ENCODE peak calls at places on chromosome 5, in ten cellular contexts. U is smooth muscle cell of the brain vasculature; L is cerebellar cortex; J is stimulated activated naive CD4-positive, alpha-beta T cell; Q is foreskin melanocyte; A is iPS-NIHi11; V is choroid plexus epithelial cell; S is HT-29; K is tibial nerve; R is hepatic stellate cell. G is an unnamed sample.

GRCh38 chr5:149679876-149680809 is 50.0 kb upstream of the PPARGC1B start:
- DNase-seq in V (no peak), S (no peak), J (no peak), A (no peak), L (no peak), R (no peak), U (no peak), K (no peak), Q (no peak), G (no peak)

GRCh38 chr5:10632110-10632903 is 68.4 kb downstream of the ANKRD33B start:
- DNase-seq in S (no peak), J (no peak), K (no peak), Q (no peak), U (no peak), R (peak), V (peak), L (no peak), A (no peak), G (peak)

GRCh38 chr5:101515721-101516120 is 612.6 kb upstream of the ST8SIA4 start:
- DNase-seq in R (no peak), J (no peak), V (no peak), Q (no peak), U (no peak), L (no peak), A (no peak), K (no peak), S (no peak), G (no peak)

GRCh38 chr5:173451031-173451430 is 122.8 kb upstream of the STC2 start:
- DNase-seq in U (no peak), L (peak), A (peak), K (no peak), J (no peak), S (peak), Q (peak), R (no peak), V (no peak), G (peak)

GRCh38 chr5:140223567-140223966 is 48.6 kb downstream of the CYSTM1 start:
- DNase-seq in K (no peak), L (no peak), R (no peak), J (no peak), Q (no peak), V (no peak), A (no peak), S (no peak), U (no peak), G (no peak)

GRCh38 chr5:100803391-100803790 is 99.7 kb downstream of the ST8SIA4 start:
- DNase-seq in S (no peak), Q (no peak), V (peak), R (no peak), L (no peak), J (no peak), A (no peak), K (no peak), U (no peak), G (no peak)

GRCh38 chr5:73968729-73969128 is 342.7 kb downstream of the ARHGEF28 start:
- DNase-seq in A (no peak), J (no peak), U (no peak), Q (peak), S (no peak), R (no peak), L (no peak), V (no peak), K (no peak), G (no peak)

GRCh38 chr5:1912951-1913565 is 30.3 kb upstream of the IRX4 start:
- DNase-seq in V (no peak), U (no peak), R (no peak), S (no peak), J (no peak), K (no peak), Q (no peak), L (no peak), A (no peak), G (no peak)

GRCh38 chr5:80255425-80255751 is 460 bp downstream of the SERINC5 start:
- DNase-seq in S (no peak), A (peak), L (no peak), R (peak), U (no peak), Q (no peak), J (no peak), V (peak), K (no peak), G (peak)

GRCh38 chr5:13956441-13956840 is 12.0 kb upstream of the DNAH5 start:
- DNase-seq in S (no peak), Q (no peak), K (no peak), J (no peak), R (no peak), V (no peak), A (no peak), U (no peak), L (peak), G (no peak)

GRCh38 chr5:21236896-21237830 is 1249.2 kb upstream of the CDH18 start:
- DNase-seq in Q (peak), L (peak), A (no peak), R (no peak), U (no peak), K (no peak), V (peak), J (no peak), S (no peak), G (no peak)

GRCh38 chr5:76808142-76808691 is 10.6 kb upstream of the F2RL1 start:
- DNase-seq in J (no peak), L (no peak), R (no peak), V (peak), Q (no peak), S (no peak), U (no peak), A (peak), K (no peak), G (no peak)

GRCh38 chr5:118233601-118234000 is 754.7 kb downstream of the DTWD2 start:
- DNase-seq in L (no peak), J (no peak), Q (peak), A (no peak), K (no peak), U (no peak), R (no peak), S (no peak), V (no peak), G (no peak)

GRCh38 chr5:43601454-43602260 is 1.3 kb upstream of the NNT start:
- DNase-seq in V (peak), K (no peak), R (peak), S (peak), U (no peak), L (no peak), Q (peak), J (no peak), A (no peak), G (peak)

GRCh38 chr5:181114844-181115778 is 15.9 kb downstream of the OR2V1 start:
- DNase-seq in L (no peak), U (no peak), A (no peak), K (no peak), J (no peak), V (peak), S (no peak), R (no peak), Q (no peak), G (no peak)

GRCh38 chr5:115895821-115896220 is 54.1 kb downstream of the AP3S1 start:
- DNase-seq in S (no peak), L (no peak), U (no peak), V (peak), A (no peak), Q (no peak), R (peak), J (no peak), K (no peak), G (no peak)

GRCh38 chr5:134432677-134433359 is 21.1 kb upstream of the CDKN2AIPNL start:
- DNase-seq in V (peak), J (no peak), U (no peak), L (no peak), S (no peak), Q (no peak), A (no peak), K (no peak), R (no peak), G (no peak)

GRCh38 chr5:8349855-8350254 is 480.9 kb downstream of the MTRR start:
- DNase-seq in S (no peak), K (no peak), J (no peak), Q (no peak), V (no peak), L (no peak), R (no peak), U (no peak), A (no peak), G (no peak)

GRCh38 chr5:16552666-16553343 is 64.0 kb downstream of the RETREG1 start:
- DNase-seq in A (peak), Q (no peak), V (peak), U (no peak), R (peak), K (peak), L (peak), S (peak), J (peak), G (peak)

GRCh38 chr5:41763096-41763495 is 107.1 kb downstream of the OXCT1 start:
- DNase-seq in L (no peak), R (peak), U (no peak), Q (peak), J (no peak), S (no peak), A (no peak), V (peak), K (no peak), G (no peak)

GRCh38 chr5:35694481-35694880 is 76.8 kb downstream of the SPEF2 start:
- DNase-seq in S (no peak), V (no peak), Q (peak), L (no peak), R (no peak), K (no peak), U (no peak), A (no peak), J (no peak), G (no peak)

GRCh38 chr5:59193616-59194319 is 610.9 kb downstream of the RAB3C start:
- DNase-seq in V (peak), R (peak), A (no peak), U (peak), J (no peak), K (no peak), Q (no peak), S (peak), L (no peak), G (no peak)

GRCh38 chr5:10859393-10860195 is 98.6 kb upstream of the DAP start:
- DNase-seq in V (no peak), R (no peak), A (no peak), Q (peak), J (no peak), S (no peak), U (no peak), K (no peak), L (peak), G (no peak)

GRCh38 chr5:34007116-34007674 is 655 bp downstream of the AMACR start:
- DNase-seq in K (no peak), L (peak), A (peak), U (no peak), R (peak), V (peak), Q (no peak), J (no peak), S (no peak), G (no peak)

GRCh38 chr5:134511796-134512660 is 13.4 kb upstream of the JADE2 start:
- DNase-seq in S (peak), L (peak), U (no peak), V (peak), J (no peak), R (no peak), Q (no peak), K (peak), A (peak), G (no peak)

GRCh38 chr5:142404046-142404477 is 79.2 kb upstream of the SPRY4 start:
- DNase-seq in A (no peak), V (peak), J (no peak), R (peak), Q (no peak), K (no peak), L (no peak), U (no peak), S (no peak), G (no peak)

GRCh38 chr5:116343961-116344360 is 230.7 kb downstream of the SEMA6A start:
- DNase-seq in K (no peak), J (no peak), R (no peak), S (peak), V (no peak), U (no peak), L (no peak), Q (no peak), A (peak), G (no peak)

GRCh38 chr5:141051526-141051876 is 327 bp downstream of the PCDHB1 start:
- DNase-seq in R (no peak), L (no peak), V (no peak), J (no peak), K (no peak), Q (no peak), U (no peak), S (no peak), A (peak), G (no peak)

GRCh38 chr5:96434201-96434645 is 1.2 kb upstream of the PCSK1 start:
- DNase-seq in R (peak), U (peak), V (peak), Q (peak), A (peak), L (peak), S (peak), K (no peak), J (no peak), G (peak)

GRCh38 chr5:74035521-74035937 is 409.5 kb downstream of the ARHGEF28 start:
- DNase-seq in Q (peak), L (peak), V (peak), U (peak), S (peak), R (peak), A (peak), K (no peak), J (no peak), G (peak)

GRCh38 chr5:39608024-39608423 is 183.2 kb upstream of the DAB2 start:
- DNase-seq in J (no peak), K (no peak), R (no peak), U (no peak), Q (no peak), L (no peak), V (no peak), A (no peak), S (no peak), G (peak)

GRCh38 chr5:89849819-89850515 is 559.6 kb downstream of the CETN3 start:
- DNase-seq in U (no peak), S (no peak), V (peak), R (no peak), J (no peak), L (no peak), A (no peak), K (no peak), Q (no peak), G (no peak)

GRCh38 chr5:171801-172331 is 19.4 kb upstream of the LRRC14B start:
- DNase-seq in L (no peak), V (no peak), K (no peak), U (no peak), Q (no peak), J (no peak), R (no peak), A (no peak), S (no peak), G (no peak)